ENCODE peak calls at places on chromosome 12, in nine cellular contexts. One of them, this sample, is unnamed.

GRCh38 chr12:8483081-8483479 is 27.3 kb downstream of the CLEC6A start:
- DNase-seq in HFF-Myc: no peak
- DNase-seq in neural progenitor cell: no peak
- DNase-seq in RWPE2: no peak
- DNase-seq in Peyer's patch: no peak
- DNase-seq in GM12865: no peak
- DNase-seq in PC-3: no peak
- DNase-seq in hepatocyte: no peak
- DNase-seq in Panc1: no peak
- DNase-seq in this sample: no peak

GRCh38 chr12:48183091-48183875 is at the start of gene CCDC184:
- DNase-seq in Panc1: peak
- DNase-seq in PC-3: peak
- DNase-seq in HFF-Myc: peak
- DNase-seq in hepatocyte: peak
- DNase-seq in Peyer's patch: peak
- DNase-seq in RWPE2: no peak
- DNase-seq in neural progenitor cell: peak
- DNase-seq in GM12865: peak
- DNase-seq in this sample: no peak

GRCh38 chr12:131795064-131795463 is 33.1 kb upstream of the MMP17 start:
- DNase-seq in Peyer's patch: no peak
- DNase-seq in Panc1: no peak
- DNase-seq in PC-3: no peak
- DNase-seq in HFF-Myc: no peak
- DNase-seq in neural progenitor cell: no peak
- DNase-seq in GM12865: no peak
- DNase-seq in hepatocyte: no peak
- DNase-seq in RWPE2: no peak
- DNase-seq in this sample: no peak

GRCh38 chr12:113041560-113041959 is 15.0 kb upstream of the DTX1 start:
- DNase-seq in GM12865: no peak
- DNase-seq in HFF-Myc: no peak
- DNase-seq in Panc1: no peak
- DNase-seq in PC-3: no peak
- DNase-seq in neural progenitor cell: no peak
- DNase-seq in Peyer's patch: no peak
- DNase-seq in RWPE2: no peak
- DNase-seq in hepatocyte: no peak
- DNase-seq in this sample: no peak

GRCh38 chr12:6364037-6364360 is 11.4 kb downstream of the SCNN1A start:
- DNase-seq in Peyer's patch: no peak
- DNase-seq in hepatocyte: no peak
- DNase-seq in HFF-Myc: no peak
- DNase-seq in neural progenitor cell: no peak
- DNase-seq in Panc1: no peak
- DNase-seq in GM12865: no peak
- DNase-seq in PC-3: peak
- DNase-seq in RWPE2: no peak
- DNase-seq in this sample: no peak

GRCh38 chr12:78470354-78471195 is 394.0 kb upstream of the SYT1 start:
- DNase-seq in Peyer's patch: no peak
- DNase-seq in neural progenitor cell: peak
- DNase-seq in hepatocyte: peak
- DNase-seq in GM12865: peak
- DNase-seq in RWPE2: no peak
- DNase-seq in PC-3: peak
- DNase-seq in Panc1: peak
- DNase-seq in HFF-Myc: peak
- DNase-seq in this sample: peak

GRCh38 chr12:76312314-76312713 is 35.9 kb downstream of the BBS10 start:
- DNase-seq in Peyer's patch: no peak
- DNase-seq in RWPE2: no peak
- DNase-seq in GM12865: no peak
- DNase-seq in Panc1: no peak
- DNase-seq in hepatocyte: no peak
- DNase-seq in HFF-Myc: no peak
- DNase-seq in PC-3: no peak
- DNase-seq in neural progenitor cell: no peak
- DNase-seq in this sample: no peak

GRCh38 chr12:98894412-98895085 is 249.5 kb downstream of the APAF1 start:
- DNase-seq in hepatocyte: no peak
- DNase-seq in neural progenitor cell: peak
- DNase-seq in Panc1: no peak
- DNase-seq in GM12865: no peak
- DNase-seq in Peyer's patch: no peak
- DNase-seq in RWPE2: no peak
- DNase-seq in PC-3: no peak
- DNase-seq in HFF-Myc: no peak
- DNase-seq in this sample: no peak

GRCh38 chr12:109944975-109945374 is 44.9 kb downstream of the TCHP start:
- DNase-seq in PC-3: no peak
- DNase-seq in neural progenitor cell: peak
- DNase-seq in RWPE2: no peak
- DNase-seq in HFF-Myc: no peak
- DNase-seq in GM12865: no peak
- DNase-seq in Panc1: no peak
- DNase-seq in hepatocyte: no peak
- DNase-seq in Peyer's patch: no peak
- DNase-seq in this sample: no peak

GRCh38 chr12:22312336-22312735 is 22.2 kb downstream of the ST8SIA1 start:
- DNase-seq in hepatocyte: no peak
- DNase-seq in GM12865: no peak
- DNase-seq in neural progenitor cell: peak
- DNase-seq in HFF-Myc: no peak
- DNase-seq in Peyer's patch: no peak
- DNase-seq in Panc1: no peak
- DNase-seq in PC-3: peak
- DNase-seq in RWPE2: no peak
- DNase-seq in this sample: no peak

GRCh38 chr12:83074495-83074894 is 387.8 kb downstream of the TMTC2 start:
- DNase-seq in GM12865: no peak
- DNase-seq in Peyer's patch: no peak
- DNase-seq in PC-3: peak
- DNase-seq in hepatocyte: no peak
- DNase-seq in RWPE2: no peak
- DNase-seq in neural progenitor cell: no peak
- DNase-seq in HFF-Myc: no peak
- DNase-seq in Panc1: no peak
- DNase-seq in this sample: no peak

GRCh38 chr12:49982246-49983229 is 9.8 kb downstream of the AQP6 start:
- DNase-seq in GM12865: no peak
- DNase-seq in Peyer's patch: no peak
- DNase-seq in HFF-Myc: no peak
- DNase-seq in neural progenitor cell: no peak
- DNase-seq in PC-3: no peak
- DNase-seq in hepatocyte: no peak
- DNase-seq in Panc1: no peak
- DNase-seq in RWPE2: no peak
- DNase-seq in this sample: no peak

GRCh38 chr12:14260011-14260993 is 105.2 kb upstream of the ATF7IP start:
- DNase-seq in HFF-Myc: peak
- DNase-seq in Peyer's patch: peak
- DNase-seq in hepatocyte: peak
- DNase-seq in Panc1: no peak
- DNase-seq in neural progenitor cell: peak
- DNase-seq in RWPE2: peak
- DNase-seq in GM12865: no peak
- DNase-seq in PC-3: peak
- DNase-seq in this sample: peak

GRCh38 chr12:57190037-57190436 is 26.6 kb upstream of the NXPH4 start:
- DNase-seq in Panc1: no peak
- DNase-seq in HFF-Myc: no peak
- DNase-seq in hepatocyte: no peak
- DNase-seq in GM12865: no peak
- DNase-seq in Peyer's patch: no peak
- DNase-seq in neural progenitor cell: no peak
- DNase-seq in RWPE2: no peak
- DNase-seq in PC-3: no peak
- DNase-seq in this sample: no peak

GRCh38 chr12:107400686-107401447 is 284.7 kb upstream of the PWP1 start:
- DNase-seq in hepatocyte: no peak
- DNase-seq in Peyer's patch: no peak
- DNase-seq in RWPE2: no peak
- DNase-seq in GM12865: no peak
- DNase-seq in Panc1: no peak
- DNase-seq in HFF-Myc: no peak
- DNase-seq in neural progenitor cell: no peak
- DNase-seq in PC-3: no peak
- DNase-seq in this sample: peak

GRCh38 chr12:127145543-127145928 is 1121.4 kb upstream of the TMEM132C start:
- DNase-seq in Panc1: no peak
- DNase-seq in HFF-Myc: no peak
- DNase-seq in RWPE2: no peak
- DNase-seq in hepatocyte: no peak
- DNase-seq in neural progenitor cell: no peak
- DNase-seq in GM12865: no peak
- DNase-seq in PC-3: no peak
- DNase-seq in Peyer's patch: no peak
- DNase-seq in this sample: no peak

GRCh38 chr12:53098982-53099651 is 1.6 kb downstream of the IGFBP6 start:
- DNase-seq in PC-3: peak
- DNase-seq in Peyer's patch: peak
- DNase-seq in HFF-Myc: peak
- DNase-seq in RWPE2: peak
- DNase-seq in GM12865: peak
- DNase-seq in neural progenitor cell: peak
- DNase-seq in hepatocyte: peak
- DNase-seq in Panc1: peak
- DNase-seq in this sample: peak

GRCh38 chr12:45483571-45483970 is 245.9 kb upstream of the ARID2 start:
- DNase-seq in neural progenitor cell: no peak
- DNase-seq in hepatocyte: no peak
- DNase-seq in GM12865: no peak
- DNase-seq in Peyer's patch: no peak
- DNase-seq in Panc1: no peak
- DNase-seq in PC-3: peak
- DNase-seq in RWPE2: no peak
- DNase-seq in HFF-Myc: no peak
- DNase-seq in this sample: no peak

GRCh38 chr12:19546027-19546426 is 106.7 kb downstream of the AEBP2 start:
- DNase-seq in GM12865: no peak
- DNase-seq in RWPE2: no peak
- DNase-seq in Panc1: no peak
- DNase-seq in PC-3: no peak
- DNase-seq in hepatocyte: no peak
- DNase-seq in neural progenitor cell: no peak
- DNase-seq in HFF-Myc: no peak
- DNase-seq in Peyer's patch: no peak
- DNase-seq in this sample: peak
- H3K4me3 ChIP-seq in GM12865: no peak
- H3K4me3 ChIP-seq in RWPE2: no peak
- H3K4me3 ChIP-seq in Panc1: no peak
- H3K4me3 ChIP-seq in PC-3: no peak
- H3K4me3 ChIP-seq in hepatocyte: no peak
- H3K4me3 ChIP-seq in neural progenitor cell: no peak
- H3K4me3 ChIP-seq in HFF-Myc: no peak
- H3K4me3 ChIP-seq in Peyer's patch: no peak
- H3K4me3 ChIP-seq in this sample: no peak

DNA sequence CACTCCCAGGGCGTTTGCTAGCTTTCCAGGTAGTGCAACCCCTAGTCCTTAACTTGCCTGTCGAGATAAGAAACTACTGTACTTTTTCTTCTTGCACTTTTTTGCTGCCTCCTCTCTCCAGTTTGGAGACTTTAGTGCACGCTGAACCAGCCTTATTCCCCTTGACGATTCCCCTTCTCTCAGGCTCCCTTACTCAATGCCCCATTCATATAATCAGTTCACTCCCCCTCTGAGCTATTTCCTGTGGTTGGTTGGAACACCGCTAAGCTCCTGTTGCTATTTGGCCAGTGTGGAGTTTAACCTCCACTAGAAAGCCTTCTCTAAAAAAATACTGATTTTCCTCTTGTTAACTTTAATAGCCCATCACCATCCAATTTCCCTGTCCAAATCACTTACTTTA is 727 bp downstream of the CREBL2 start:
- DNase-seq in PC-3: peak
- DNase-seq in RWPE2: no peak
- DNase-seq in Peyer's patch: no peak
- DNase-seq in neural progenitor cell: peak
- DNase-seq in hepatocyte: peak
- DNase-seq in HFF-Myc: no peak
- DNase-seq in Panc1: no peak
- DNase-seq in GM12865: peak
- DNase-seq in this sample: no peak
- TF ChIP-seq CTCF in PC-3: no peak
- TF ChIP-seq CTCF in RWPE2: no peak
- TF ChIP-seq CTCF in Peyer's patch: no peak
- TF ChIP-seq CTCF in neural progenitor cell: no peak
- TF ChIP-seq CTCF in hepatocyte: no peak
- TF ChIP-seq CTCF in HFF-Myc: no peak
- TF ChIP-seq CTCF in Panc1: no peak
- TF ChIP-seq CTCF in GM12865: no peak
- TF ChIP-seq CTCF in this sample: no peak

GRCh38 chr12:91186189-91186588 is 3.6 kb upstream of the DCN start:
- DNase-seq in neural progenitor cell: no peak
- DNase-seq in PC-3: no peak
- DNase-seq in Panc1: no peak
- DNase-seq in hepatocyte: peak
- DNase-seq in HFF-Myc: no peak
- DNase-seq in Peyer's patch: no peak
- DNase-seq in GM12865: no peak
- DNase-seq in RWPE2: no peak
- DNase-seq in this sample: no peak
- H3K4me3 ChIP-seq in neural progenitor cell: no peak
- H3K4me3 ChIP-seq in PC-3: no peak
- H3K4me3 ChIP-seq in Panc1: no peak
- H3K4me3 ChIP-seq in hepatocyte: no peak
- H3K4me3 ChIP-seq in HFF-Myc: no peak
- H3K4me3 ChIP-seq in Peyer's patch: no peak
- H3K4me3 ChIP-seq in GM12865: no peak
- H3K4me3 ChIP-seq in RWPE2: no peak
- H3K4me3 ChIP-seq in this sample: no peak

GRCh38 chr12:116661341-116661740 is 76.5 kb downstream of the SPRING1 start:
- DNase-seq in PC-3: no peak
- DNase-seq in RWPE2: no peak
- DNase-seq in Panc1: no peak
- DNase-seq in hepatocyte: no peak
- DNase-seq in GM12865: no peak
- DNase-seq in Peyer's patch: no peak
- DNase-seq in HFF-Myc: no peak
- DNase-seq in neural progenitor cell: no peak
- DNase-seq in this sample: no peak

GRCh38 chr12:116665666-116666304 is 72.1 kb downstream of the SPRING1 start:
- DNase-seq in PC-3: no peak
- DNase-seq in Peyer's patch: no peak
- DNase-seq in neural progenitor cell: no peak
- DNase-seq in RWPE2: no peak
- DNase-seq in Panc1: no peak
- DNase-seq in HFF-Myc: no peak
- DNase-seq in GM12865: no peak
- DNase-seq in hepatocyte: no peak
- DNase-seq in this sample: peak

GRCh38 chr12:116659771-116660481 is 77.9 kb downstream of the SPRING1 start:
- DNase-seq in Peyer's patch: no peak
- DNase-seq in GM12865: no peak
- DNase-seq in neural progenitor cell: no peak
- DNase-seq in PC-3: peak
- DNase-seq in Panc1: no peak
- DNase-seq in hepatocyte: no peak
- DNase-seq in HFF-Myc: no peak
- DNase-seq in RWPE2: no peak
- DNase-seq in this sample: no peak

GRCh38 chr12:116666305-116666673 is 71.6 kb downstream of the SPRING1 start:
- DNase-seq in Panc1: no peak
- DNase-seq in Peyer's patch: no peak
- DNase-seq in neural progenitor cell: no peak
- DNase-seq in RWPE2: no peak
- DNase-seq in PC-3: no peak
- DNase-seq in HFF-Myc: no peak
- DNase-seq in GM12865: no peak
- DNase-seq in hepatocyte: no peak
- DNase-seq in this sample: no peak

GRCh38 chr12:116662612-116663144 is 75.2 kb downstream of the SPRING1 start:
- DNase-seq in GM12865: no peak
- DNase-seq in RWPE2: no peak
- DNase-seq in neural progenitor cell: peak
- DNase-seq in hepatocyte: peak
- DNase-seq in Panc1: no peak
- DNase-seq in Peyer's patch: no peak
- DNase-seq in HFF-Myc: no peak
- DNase-seq in PC-3: no peak
- DNase-seq in this sample: no peak
- TF ChIP-seq CTCF in GM12865: no peak
- TF ChIP-seq CTCF in RWPE2: no peak
- TF ChIP-seq CTCF in neural progenitor cell: no peak
- TF ChIP-seq CTCF in hepatocyte: peak
- TF ChIP-seq CTCF in Panc1: no peak
- TF ChIP-seq CTCF in Peyer's patch: no peak
- TF ChIP-seq CTCF in HFF-Myc: no peak
- TF ChIP-seq CTCF in PC-3: no peak
- TF ChIP-seq CTCF in this sample: no peak

This sample was measured in AG09309.